ENCODE peak calls at places on chromosome 3, in seven cellular contexts. K is amygdala; O is activated CD8-positive, alpha-beta memory T cell treated with anti-CD3 and anti-CD28 coated beads, Interleukin-2, amount 10 ng/mL, durations not matched to agents 7 days and 5 days; W is Ammon's horn; Z is GM20000; C is activated gamma-delta T cell treated with anti-CD3 and anti-CD28 coated beads, Interleukin-2, amount 50 U/mL, for 16 hours; V is DMS53. R is an unnamed sample.

GRCh38 chr3:111848246-111848645 is 10.8 kb upstream of the PHLDB2 start:
- DNase-seq in C (no peak), O (no peak), V (no peak), W (no peak), Z (no peak), K (no peak), R (no peak)

GRCh38 chr3:25589783-25590258 is 74.9 kb downstream of the TOP2B start:
- DNase-seq in K (no peak), W (no peak), V (no peak), O (no peak), Z (no peak), C (no peak), R (no peak)

GRCh38 chr3:32640939-32641725 is 43.9 kb upstream of the CNOT10 start:
- DNase-seq in K (no peak), C (no peak), V (no peak), Z (no peak), O (no peak), W (no peak), R (no peak)

GRCh38 chr3:95939235-95939824 is 875.1 kb upstream of the EPHA6 start:
- DNase-seq in C (no peak), O (no peak), K (no peak), Z (no peak), V (no peak), W (no peak), R (no peak)

GRCh38 chr3:11517601-11518000 is 126.1 kb downstream of the VGLL4 start:
- DNase-seq in W (peak), C (no peak), V (no peak), K (no peak), Z (no peak), O (no peak), R (no peak)

GRCh38 chr3:65020233-65020632 is 332.4 kb upstream of the ADAMTS9 start:
- DNase-seq in O (no peak), K (no peak), C (no peak), W (no peak), Z (no peak), V (peak), R (no peak)

GRCh38 chr3:117903226-117903625 is 1131.4 kb downstream of the IGSF11 start:
- DNase-seq in O (no peak), Z (no peak), W (no peak), V (no peak), C (no peak), K (no peak), R (no peak)

GRCh38 chr3:28504945-28505344 is 156.3 kb upstream of the AZI2 start:
- DNase-seq in V (no peak), K (no peak), O (no peak), Z (no peak), W (no peak), C (no peak), R (no peak)

GRCh38 chr3:132615911-132616310 is 18.8 kb downstream of the ACKR4 start:
- DNase-seq in W (no peak), O (no peak), V (no peak), Z (no peak), K (no peak), C (no peak), R (no peak)

GRCh38 chr3:196967412-196968232 is 1.0 kb downstream of the PIGZ start:
- DNase-seq in K (no peak), V (no peak), W (no peak), Z (no peak), O (no peak), C (no peak), R (no peak)